ENCODE peak calls at places on chromosomes 16 and 17, in eight cellular contexts. P is ACHN; V is COR-L47; R is stimulated activated CD8-positive, alpha-beta memory T cell treated with anti-CD3 and anti-CD28 coated beads, Interleukin-2, amount 100 ng/mL, for 1 hour; Q is CD8-positive, alpha-beta memory T cell; F is activated T-helper 1 cell treated with anti-CD3 and anti-CD28 coated beads, Interleukin-2, amount 50 U/mL, for 16 hours; W is activated CD4-positive, CD25-positive, alpha-beta regulatory T cell; O is astrocyte of the spinal cord. G is an unnamed sample.

GRCh38 chr17:40110457-40110856 is 10.1 kb upstream of the NR1D1 start:
- DNase-seq in P (no peak), O (no peak), V (no peak), W (no peak), F (no peak), Q (no peak), R (no peak), G (no peak)

GRCh38 chr16:11380836-11381235 is 35.6 kb downstream of the RMI2 start:
- DNase-seq in O (no peak), F (no peak), R (no peak), W (no peak), V (no peak), P (no peak), Q (no peak), G (no peak)

GRCh38 chr16:57319646-57320045 is 35.2 kb upstream of the PLLP start:
- DNase-seq in Q (no peak), W (no peak), R (no peak), P (no peak), F (no peak), O (no peak), V (no peak), G (no peak)

GRCh38 chr17:50766222-50767023 is 895 bp downstream of the ANKRD40CL start:
- DNase-seq in O (no peak), W (no peak), F (no peak), P (no peak), R (no peak), V (no peak), Q (no peak), G (no peak)

GRCh38 chr16:88764913-88765349 is 20.1 kb downstream of the PIEZO1 start:
- DNase-seq in F (no peak), Q (no peak), O (no peak), P (no peak), V (no peak), R (no peak), W (no peak), G (peak)

GRCh38 chr17:48649741-48650140 is 23.6 kb upstream of the HOXB9 start:
- DNase-seq in V (no peak), F (no peak), Q (no peak), W (no peak), P (no peak), R (no peak), O (no peak), G (no peak)

GRCh38 chr16:75774197-75774596 is 47.9 kb upstream of the CPHXL start:
- DNase-seq in W (no peak), O (no peak), P (no peak), F (no peak), Q (no peak), R (no peak), V (no peak), G (no peak)

GRCh38 chr16:23160082-23160481 is 10.8 kb upstream of the USP31 start:
- DNase-seq in P (no peak), O (no peak), W (no peak), Q (no peak), R (no peak), V (no peak), F (no peak), G (no peak)

GRCh38 chr17:63621229-63621683 is 961 bp upstream of the MAP3K3 start:
- DNase-seq in F (no peak), P (no peak), Q (no peak), R (no peak), W (no peak), V (no peak), O (no peak), G (no peak)

GRCh38 chr16:73213761-73214480 is 166.0 kb upstream of the ZFHX3 start:
- DNase-seq in W (no peak), Q (no peak), R (no peak), P (no peak), F (no peak), O (no peak), V (no peak), G (no peak)

GRCh38 chr17:8162232-8162996 is at the start of gene VAMP2:
- DNase-seq in R (peak), V (peak), W (peak), Q (peak), O (peak), P (peak), F (peak), G (peak)

GRCh38 chr16:85870159-85870558 is 28.8 kb upstream of the IRF8 start:
- DNase-seq in R (no peak), F (no peak), W (no peak), Q (no peak), P (no peak), V (no peak), O (no peak), G (no peak)

GRCh38 chr17:1174490-1174889 is 5.3 kb downstream of the ABR start:
- DNase-seq in V (no peak), O (no peak), R (no peak), P (no peak), F (no peak), Q (no peak), W (no peak), G (no peak)

GRCh38 chr17:37322826-37323561 is 52.8 kb upstream of the C17orf78 start:
- DNase-seq in P (no peak), W (no peak), Q (no peak), R (no peak), O (no peak), F (no peak), V (no peak), G (no peak)

GRCh38 chr17:67364847-67365761 is 1.3 kb downstream of the PSMD12 start:
- DNase-seq in V (no peak), W (no peak), R (no peak), O (no peak), Q (no peak), P (no peak), F (no peak), G (no peak)

GRCh38 chr17:4381690-4382671 is 15.5 kb upstream of the UBE2G1 start:
- DNase-seq in R (no peak), P (no peak), Q (no peak), W (no peak), V (no peak), F (no peak), O (no peak), G (no peak)

GRCh38 chr16:2034695-2035430 is 8.2 kb downstream of the NHERF2 start:
- DNase-seq in R (no peak), O (no peak), F (no peak), Q (no peak), P (no peak), W (no peak), V (no peak), G (no peak)

GRCh38 chr17:17780941-17781590 is 55.7 kb downstream of the SREBF1 start:
- DNase-seq in W (no peak), F (no peak), R (no peak), V (peak), Q (no peak), P (peak), O (peak), G (no peak)

GRCh38 chr17:3641717-3642486 is 5.3 kb downstream of the CTNS start:
- DNase-seq in V (no peak), W (no peak), F (no peak), P (no peak), O (no peak), R (no peak), Q (no peak), G (no peak)

GRCh38 chr17:61997649-61998048 is 67.4 kb downstream of the MED13 start:
- DNase-seq in V (no peak), Q (no peak), O (peak), R (no peak), P (no peak), F (no peak), W (no peak), G (no peak)

GRCh38 chr17:82098939-82099765 is 1.1 kb upstream of the FASN start:
- DNase-seq in F (no peak), R (no peak), V (peak), P (no peak), O (no peak), W (no peak), Q (no peak), G (no peak)

GRCh38 chr17:63772801-63773271 is 561 bp downstream of the CCDC47 start:
- DNase-seq in V (no peak), W (no peak), P (peak), F (no peak), R (no peak), Q (no peak), O (peak), G (no peak)

GRCh38 chr16:89330177-89330856 is 112.8 kb downstream of the ZNF778 start:
- DNase-seq in F (no peak), P (peak), W (no peak), V (peak), R (no peak), O (peak), Q (no peak), G (no peak)

GRCh38 chr16:15829460-15829859 is 27.4 kb downstream of the MYH11 start:
- DNase-seq in F (no peak), O (no peak), Q (no peak), P (no peak), W (no peak), V (no peak), R (no peak), G (peak)

GRCh38 chr16:67254809-67255552 is 6.2 kb downstream of the SLC9A5 start:
- DNase-seq in O (no peak), R (no peak), Q (no peak), F (no peak), W (no peak), P (no peak), V (no peak), G (no peak)

GRCh38 chr17:74754832-74755231 is 6.4 kb downstream of the NHERF1 start:
- DNase-seq in P (no peak), O (no peak), V (no peak), Q (no peak), R (no peak), W (no peak), F (no peak), G (no peak)

GRCh38 chr16:710500-711075 is 4.3 kb upstream of the METRN start:
- DNase-seq in V (no peak), O (no peak), P (no peak), W (no peak), F (no peak), R (no peak), Q (no peak), G (no peak)

GRCh38 chr17:75288784-75289121 is 480 bp downstream of the SLC25A19 start:
- DNase-seq in V (peak), W (no peak), Q (no peak), O (no peak), P (peak), F (no peak), R (no peak), G (peak)

GRCh38 chr17:72719582-72720493 is 372.6 kb downstream of the SLC39A11 start:
- DNase-seq in P (no peak), R (peak), O (peak), F (no peak), W (no peak), V (no peak), Q (peak), G (no peak)

GRCh38 chr17:57121308-57122042 is 36.4 kb downstream of the AKAP1 start:
- DNase-seq in O (peak), Q (no peak), F (no peak), V (peak), P (peak), W (no peak), R (no peak), G (no peak)

GRCh38 chr17:58487589-58488427 is at the start of gene HSF5:
- DNase-seq in V (no peak), R (peak), W (peak), P (no peak), O (peak), Q (peak), F (peak), G (no peak)

GRCh38 chr16:796296-797119 is 4.0 kb downstream of the GNG13 start:
- DNase-seq in W (no peak), R (no peak), V (no peak), Q (no peak), F (no peak), O (no peak), P (no peak), G (no peak)

GRCh38 chr17:80083136-80083661 is 18.2 kb upstream of the GAA start:
- DNase-seq in O (no peak), R (no peak), P (no peak), F (no peak), Q (no peak), W (no peak), V (no peak), G (no peak)

GRCh38 chr17:78576389-78577112 is 645 bp downstream of the DNAH17 start:
- DNase-seq in F (no peak), O (no peak), P (no peak), Q (no peak), V (no peak), R (no peak), W (no peak), G (no peak)

GRCh38 chr17:60888812-60889709 is 211.4 kb downstream of the BCAS3 start:
- DNase-seq in Q (no peak), W (no peak), O (no peak), V (no peak), R (no peak), P (no peak), F (no peak), G (no peak)

GRCh38 chr17:36994438-36994837 is 45.7 kb downstream of the AATF start:
- DNase-seq in O (peak), V (no peak), P (no peak), Q (no peak), W (no peak), F (no peak), R (no peak), G (no peak)

G was measured in lung.